ENCODE peak calls at places on chromosomes 7 and 10, in four cellular contexts. U is K562, X is GM12878, S is HepG2. F is an unnamed sample. For H3K36me3, the result is how much of the 10 kb centered on the place peaks cover.

GRCh38 chr10:130707389-130707979 is 571.3 kb downstream of the GLRX3 start:
- DNase-seq in U (no peak), X (no peak), S (no peak), F (no peak)

GRCh38 chr7:2821161-2821841 is 22.8 kb downstream of the GNA12 start:
- DNase-seq in U (no peak), X (peak), S (no peak), F (peak)

GRCh38 chr7:98034044-98035035 is 44.3 kb upstream of the OCM2 start:
- DNase-seq in U (no peak), X (no peak), S (no peak), F (no peak)

GRCh38 chr7:43385856-43386255 is 197.1 kb upstream of the STK17A start:
- DNase-seq in U (no peak), X (no peak), S (no peak), F (peak)

GRCh38 chr7:90828601-90829000 is 232.5 kb downstream of the CDK14 start:
- DNase-seq in U (no peak), X (no peak), S (no peak), F (peak)

GRCh38 chr7:43634384-43634783 is 51.5 kb downstream of the STK17A start:
- DNase-seq in U (no peak), X (no peak), S (no peak), F (no peak)

GRCh38 chr10:28769147-28769604 is 91.9 kb downstream of the BAMBI start:
- DNase-seq in U (no peak), X (no peak), S (peak), F (no peak)

GRCh38 chr7:57203161-57203791 is 71.0 kb upstream of the ZNF479 start:
- DNase-seq in U (peak), X (no peak), S (no peak), F (no peak)

GRCh38 chr10:99266383-99266782 is 30.7 kb upstream of the HPSE2 start:
- DNase-seq in U (no peak), X (no peak), S (no peak), F (no peak)

GRCh38 chr10:6119423-6119822 is 30.6 kb downstream of the RBM17 start:
- DNase-seq in U (no peak), X (no peak), S (no peak), F (no peak)

GRCh38 chr10:26858707-26859034 is 2.1 kb downstream of the ABI1 start:
- DNase-seq in U (no peak), X (no peak), S (no peak), F (no peak)

GRCh38 chr10:88582806-88583583 is at the start of gene RNLS:
- DNase-seq in U (peak), X (peak), S (no peak), F (peak)

GRCh38 chr7:157299613-157300405 is 37.0 kb upstream of the DNAJB6 start:
- DNase-seq in U (peak), X (no peak), S (no peak), F (no peak)

GRCh38 chr10:71082930-71083329 is 129.4 kb upstream of the UNC5B start:
- DNase-seq in U (no peak), X (no peak), S (no peak), F (no peak)

GRCh38 chr7:73567701-73568685 is 10.4 kb downstream of the TBL2 start:
- DNase-seq in U (no peak), X (no peak), S (no peak), F (no peak)

GRCh38 chr10:14118953-14119352 is 211.8 kb downstream of the FRMD4A start:
- DNase-seq in U (no peak), X (no peak), S (no peak), F (no peak)

GRCh38 chr10:34139559-34139958 is 675.5 kb downstream of the PARD3 start:
- DNase-seq in U (no peak), X (no peak), S (no peak), F (peak)
- TF ChIP-seq BHLHE40 in U (no peak), X (no peak), S (no peak), F (no peak)

DNA sequence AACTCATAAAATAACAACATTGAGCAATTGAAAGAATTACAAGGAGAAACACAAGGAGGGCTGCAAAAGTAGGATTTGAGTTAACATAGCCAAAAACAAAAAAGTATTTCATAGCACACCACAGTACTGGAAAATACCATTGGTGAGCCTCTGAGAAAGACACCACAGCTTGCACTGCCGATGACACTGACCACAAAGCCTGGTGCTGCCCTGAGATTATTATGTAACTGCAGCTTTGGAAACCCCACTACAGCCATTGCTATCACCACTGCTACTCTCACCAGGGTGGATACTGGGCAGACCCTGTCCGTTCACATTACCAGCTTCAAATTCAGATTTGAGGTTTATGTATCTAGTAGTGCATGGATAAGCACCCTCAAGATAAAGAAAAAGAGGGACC is 1246.7 kb upstream of the SORCS1 start:
- DNase-seq in U (no peak), X (no peak), S (no peak), F (no peak)
- TF ChIP-seq RFX5 in U (no peak), X (no peak), S (no peak), F (no peak)

GRCh38 chr7:36295090-36295489 is 94.6 kb upstream of the ANLN start:
- DNase-seq in U (no peak), X (no peak), S (no peak), F (no peak)
- H3K36me3 ChIP-seq in U (under half), X (under half), S (under half), F (under half)

DNA sequence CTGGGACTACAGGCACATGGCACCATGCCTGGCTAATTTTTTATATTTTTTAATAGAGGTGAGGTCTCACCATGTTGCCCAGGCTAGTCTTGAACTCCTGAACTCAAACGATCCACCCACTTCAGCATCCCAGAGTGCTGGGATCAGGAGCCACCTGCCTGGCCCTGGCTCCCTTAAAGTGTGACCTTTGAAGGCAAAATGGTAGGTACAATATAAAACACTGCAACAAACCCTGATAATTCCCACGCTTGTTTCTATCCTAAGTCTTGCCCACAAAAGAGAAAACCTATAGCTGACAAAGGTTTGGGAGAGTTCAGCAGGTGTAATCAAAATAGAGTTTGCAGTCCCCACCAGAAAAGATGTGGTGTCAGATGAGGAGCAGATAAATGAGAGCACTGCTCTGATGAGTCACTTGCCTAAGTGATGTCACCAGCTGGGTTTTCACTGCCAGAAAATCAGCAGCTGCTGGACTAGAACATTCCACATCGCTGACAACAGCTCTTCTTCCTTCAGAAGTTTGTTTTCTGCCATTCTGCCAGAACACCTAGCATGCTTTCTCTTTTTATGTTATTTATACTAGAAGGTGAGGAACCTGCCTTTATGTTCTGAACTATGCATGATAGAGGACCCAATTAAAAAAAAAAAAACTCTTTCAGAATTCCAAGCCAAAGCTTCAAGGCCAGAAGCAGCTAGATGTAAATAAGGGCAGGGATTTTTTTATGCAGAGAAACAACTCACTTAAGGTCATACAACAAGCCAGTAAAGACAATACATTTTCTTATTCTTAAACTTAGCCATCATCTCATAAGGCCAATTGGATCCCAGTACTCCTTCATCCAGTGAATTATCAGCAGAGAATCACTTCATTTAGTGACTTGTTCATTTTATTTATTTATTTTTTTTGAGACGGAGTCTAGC is 18.0 kb downstream of the PURB start:
- DNase-seq in U (peak), X (no peak), S (peak), F (peak)
- TF ChIP-seq BHLHE40 in U (no peak), X (no peak), S (no peak), F (no peak)

GRCh38 chr10:114767101-114767588 is 54.4 kb upstream of the FHIP2A start:
- DNase-seq in U (no peak), X (no peak), S (no peak), F (peak)
- TF ChIP-seq RFX5 in U (no peak), X (no peak), S (no peak), F (no peak)

DNA sequence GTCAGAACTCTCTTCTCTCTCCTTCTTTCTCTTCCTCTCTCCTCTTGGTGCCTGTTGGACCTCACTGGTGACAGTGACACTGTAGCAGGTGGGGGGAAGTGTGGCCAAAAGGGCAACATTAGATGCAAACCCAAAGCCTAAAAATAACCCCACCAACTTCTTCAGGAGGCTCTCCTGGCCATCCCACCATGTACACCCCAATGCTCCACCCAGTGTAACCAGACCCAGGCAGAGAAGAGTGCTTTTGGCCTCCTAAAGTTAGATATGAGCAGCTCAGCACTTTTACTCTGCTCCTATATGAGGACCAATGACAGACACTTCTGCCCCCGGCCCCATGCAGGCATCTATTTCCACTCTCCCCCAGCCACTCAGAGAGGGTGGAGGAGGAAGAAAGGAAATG is 5.5 kb downstream of the MYOZ1 start:
- DNase-seq in U (no peak), X (no peak), S (no peak), F (no peak)
- H3K36me3 ChIP-seq in U (under half), X (under half), S (under half), F (under half)

DNA sequence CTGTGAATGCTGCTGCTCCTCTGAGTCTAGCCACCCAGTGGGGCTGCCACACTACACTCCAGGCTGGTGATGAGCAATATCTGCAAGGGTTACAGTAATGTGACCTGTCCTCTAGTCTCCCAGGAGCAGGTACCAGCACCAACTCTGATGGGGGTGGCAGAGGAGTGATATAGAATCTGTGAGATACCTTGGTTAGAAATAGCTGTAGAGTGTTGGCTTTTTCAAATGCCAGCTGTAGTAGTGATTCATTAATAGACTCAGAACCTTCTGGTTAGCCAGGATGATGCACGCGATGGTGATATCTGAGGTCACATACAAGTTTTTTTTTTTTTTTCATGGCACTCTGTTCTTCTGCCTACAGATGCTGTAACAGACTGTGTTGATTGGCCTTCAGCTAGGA is 757.1 kb downstream of the INHBA start:
- DNase-seq in U (no peak), X (no peak), S (no peak), F (no peak)
- TF ChIP-seq BHLHE40 in U (no peak), X (no peak), S (no peak), F (no peak)

F was measured in IMR-90.